ENCODE peak calls at places on chromosomes 6 and 20, in seven cellular contexts. J is MM.1S, A is neural progenitor cell, N is BE2C, V is endothelial cell of umbilical vein, W is AG04450, Q is adipocyte. H is an unnamed sample.

GRCh38 chr6:3139090-3139903 is 18.0 kb downstream of the TUBB2A start:
- DNase-seq in J (no peak), A (no peak), N (no peak), V (no peak), W (peak; percentile 71), Q (peak; percentile 55), H (peak; percentile 78)

GRCh38 chr6:26595669-26596269 is 984 bp upstream of the ABT1 start:
- DNase-seq in J (peak; percentile 89), A (peak; percentile 97), N (peak; percentile 96), V (peak; percentile 88), W (peak; percentile 71), Q (peak; percentile 97), H (peak; percentile 82)

GRCh38 chr6:35599761-35600658 is 87.3 kb upstream of the TULP1 start:
- DNase-seq in J (no peak), A (no peak), N (no peak), V (peak; percentile 25), W (no peak), Q (no peak), H (no peak)

GRCh38 chr6:136014454-136015421 is 163.2 kb downstream of the PDE7B start:
- DNase-seq in J (no peak), A (no peak), N (no peak), V (no peak), W (peak; percentile 99), Q (peak; percentile 96), H (no peak)

GRCh38 chr20:45014671-45015415 is 48.5 kb downstream of the STK4 start:
- DNase-seq in J (no peak), A (no peak), N (peak; percentile 16), V (no peak), W (no peak), Q (peak; percentile 69), H (no peak)

GRCh38 chr6:33375143-33375649 is 16.4 kb upstream of the KIFC1 start:
- DNase-seq in J (no peak), A (no peak), N (no peak), V (peak; percentile 32), W (peak; percentile 59), Q (peak; percentile 94), H (peak; percentile 57)

GRCh38 chr20:50482396-50482890 is 27.7 kb upstream of the PTPN1 start:
- DNase-seq in J (no peak), A (no peak), N (no peak), V (no peak), W (no peak), Q (no peak), H (no peak)

GRCh38 chr20:18778993-18779392 is 34.6 kb upstream of the SCP2D1 start:
- DNase-seq in J (no peak), A (peak; percentile 42), N (no peak), V (no peak), W (no peak), Q (no peak), H (no peak)

GRCh38 chr20:54995021-54995420 is 519.6 kb downstream of the DOK5 start:
- DNase-seq in J (no peak), A (peak; percentile 65), N (no peak), V (no peak), W (no peak), Q (no peak), H (no peak)

DNA sequence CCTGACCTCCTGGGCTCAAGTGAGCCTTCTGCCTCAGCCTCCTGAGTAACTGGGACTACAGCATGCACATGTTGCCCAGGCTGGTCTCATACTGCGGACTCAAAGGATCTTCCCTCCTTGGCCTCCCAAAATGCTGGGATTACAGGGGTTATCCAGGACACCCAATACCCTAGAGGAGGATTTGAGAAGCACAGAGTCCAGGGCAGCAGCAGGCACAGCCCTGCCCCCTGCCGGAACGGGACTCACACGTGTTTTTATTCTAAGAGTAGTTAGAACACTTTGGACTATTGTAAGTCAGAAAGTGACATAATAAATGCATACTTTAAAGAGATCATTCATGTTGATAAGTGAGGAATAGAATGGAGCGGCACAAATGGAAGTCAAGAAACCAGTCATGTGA is 80.2 kb downstream of the C6orf118 start:
- DNase-seq in J (no peak), A (no peak), N (no peak), V (no peak), W (no peak), Q (no peak), H (no peak)
- H3K27me3 ChIP-seq in J (no peaks in the 10 kb centered on the region), A (no peaks in the 10 kb centered on the region), N (no peaks in the 10 kb centered on the region), V (no peaks in the 10 kb centered on the region), W (no peaks in the 10 kb centered on the region), Q (no peaks in the 10 kb centered on the region), H (no peaks in the 10 kb centered on the region)

DNA sequence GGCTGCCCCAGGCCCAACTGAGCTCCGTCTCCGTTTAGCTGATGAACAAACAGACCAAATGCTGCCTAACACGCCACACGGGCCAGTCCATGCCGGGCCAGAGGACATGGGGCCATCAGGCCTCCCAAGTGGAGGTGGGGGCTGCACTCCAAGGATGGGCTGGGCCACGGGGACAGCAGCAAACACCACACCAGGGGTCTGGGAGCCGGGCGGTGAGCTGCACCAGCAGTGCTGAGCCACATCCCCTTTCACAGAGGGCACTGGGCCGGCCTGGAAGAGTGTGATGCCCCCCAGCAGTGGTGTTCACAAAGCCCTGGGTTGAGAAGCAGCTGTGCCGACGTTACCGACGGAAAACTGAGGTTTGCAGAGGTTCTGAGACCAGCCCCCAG is 2.7 kb downstream of the KCNQ2 start:
- DNase-seq in J (no peak), A (no peak), N (no peak), V (no peak), W (no peak), Q (no peak), H (no peak)
- H3K27me3 ChIP-seq in J (peaks cover 92% of the 10 kb centered on the region), A (peaks cover 18% of the 10 kb centered on the region), N (peaks cover 29% of the 10 kb centered on the region), V (peaks cover 26% of the 10 kb centered on the region), W (peaks cover 43% of the 10 kb centered on the region), Q (peaks cover 65% of the 10 kb centered on the region), H (peaks cover 54% of the 10 kb centered on the region)

GRCh38 chr20:63009044-63009961 is 2.5 kb upstream of the BHLHE23 start:
- DNase-seq in J (peak; percentile 87), A (peak; percentile 85), N (peak; percentile 83), V (peak; percentile 56), W (no peak), Q (peak; percentile 89), H (peak; percentile 9)

GRCh38 chr20:63008541-63009043 is 1.8 kb upstream of the BHLHE23 start:
- DNase-seq in J (no peak), A (no peak), N (no peak), V (no peak), W (no peak), Q (no peak), H (no peak)

GRCh38 chr20:63007472-63007721 is 633 bp upstream of the BHLHE23 start:
- DNase-seq in J (no peak), A (peak; percentile 37), N (no peak), V (no peak), W (no peak), Q (no peak), H (no peak)

GRCh38 chr20:63006611-63007471 is at the start of gene BHLHE23:
- DNase-seq in J (no peak), A (peak; percentile 88), N (no peak), V (no peak), W (no peak), Q (no peak), H (no peak)

GRCh38 chr20:63007722-63008488 is 1.1 kb upstream of the BHLHE23 start:
- DNase-seq in J (no peak), A (peak; percentile 62), N (no peak), V (no peak), W (no peak), Q (no peak), H (no peak)
- H3K27me3 ChIP-seq in J (peaks cover 56% of the 10 kb centered on the region), A (peaks cover 100% of the 10 kb centered on the region), N (peaks cover 100% of the 10 kb centered on the region), V (peaks cover 79% of the 10 kb centered on the region), W (peaks cover 87% of the 10 kb centered on the region), Q (peaks cover 66% of the 10 kb centered on the region), H (peaks cover 88% of the 10 kb centered on the region)

GRCh38 chr20:63484651-63485403 is 12.4 kb upstream of the KCNQ2 start:
- DNase-seq in J (no peak), A (no peak), N (peak; percentile 28), V (no peak), W (no peak), Q (no peak), H (no peak)

GRCh38 chr20:63484236-63484635 is 11.8 kb upstream of the KCNQ2 start:
- DNase-seq in J (no peak), A (no peak), N (peak; percentile 27), V (no peak), W (no peak), Q (no peak), H (no peak)

GRCh38 chr20:63483834-63484233 is 11.4 kb upstream of the KCNQ2 start:
- DNase-seq in J (no peak), A (peak; percentile 51), N (peak; percentile 50), V (no peak), W (no peak), Q (no peak), H (no peak)

GRCh38 chr20:63481503-63481902 is 9.0 kb upstream of the KCNQ2 start:
- DNase-seq in J (no peak), A (no peak), N (no peak), V (no peak), W (no peak), Q (no peak), H (no peak)

GRCh38 chr20:63482021-63482587 is 9.6 kb upstream of the KCNQ2 start:
- DNase-seq in J (no peak), A (no peak), N (peak; percentile 41), V (no peak), W (no peak), Q (no peak), H (no peak)
- H3K27me3 ChIP-seq in J (peaks cover 98% of the 10 kb centered on the region), A (peaks cover 31% of the 10 kb centered on the region), N (no peaks in the 10 kb centered on the region), V (peaks cover 2% of the 10 kb centered on the region), W (peaks cover 23% of the 10 kb centered on the region), Q (peaks cover 52% of the 10 kb centered on the region), H (peaks cover 15% of the 10 kb centered on the region)

DNA sequence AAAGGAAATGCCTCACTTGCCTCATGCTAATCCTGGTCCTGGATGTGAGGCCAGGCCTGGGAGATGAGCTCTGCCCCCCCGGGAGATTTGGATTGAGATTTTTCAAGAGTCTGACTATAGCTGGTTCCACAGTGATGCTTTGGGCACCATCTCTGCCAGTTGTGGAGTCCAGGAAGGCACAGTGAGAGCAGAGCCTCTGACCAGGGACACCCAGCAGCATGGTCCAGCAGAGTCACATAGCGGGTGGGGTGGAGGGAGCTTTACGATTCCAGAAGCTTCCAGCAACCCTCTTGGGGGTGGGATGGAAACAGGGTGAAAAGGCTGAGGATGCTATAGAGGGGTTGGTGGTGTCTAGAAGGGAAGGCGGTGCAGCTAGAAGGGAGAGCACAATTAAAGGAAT is 8.7 kb downstream of the SLC32A1 start:
- DNase-seq in J (no peak), A (no peak), N (no peak), V (no peak), W (no peak), Q (no peak), H (no peak)
- H3K27me3 ChIP-seq in J (peaks cover 29% of the 10 kb centered on the region), A (peaks cover 96% of the 10 kb centered on the region), N (peaks cover 90% of the 10 kb centered on the region), V (peaks cover 62% of the 10 kb centered on the region), W (peaks cover 59% of the 10 kb centered on the region), Q (peaks cover 75% of the 10 kb centered on the region), H (peaks cover 66% of the 10 kb centered on the region)

DNA sequence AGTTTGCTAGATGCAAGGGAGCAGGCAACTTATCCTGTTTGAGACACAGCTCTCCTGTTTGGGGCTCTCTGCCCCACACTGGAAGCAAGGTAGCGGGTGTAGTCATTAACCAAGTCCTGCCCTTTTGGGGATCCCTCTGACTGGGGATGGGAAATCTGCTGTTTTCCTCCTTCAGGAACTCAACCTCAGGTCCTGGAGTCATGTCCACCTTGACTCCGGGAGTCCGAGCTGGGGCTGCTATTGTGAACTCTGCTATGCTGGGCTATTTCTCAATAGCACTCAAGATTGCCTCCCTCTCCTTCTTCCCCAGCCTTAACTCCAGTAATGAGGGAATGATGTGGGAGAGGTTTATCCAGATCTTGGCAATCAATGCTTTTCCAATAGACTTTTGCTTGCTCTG is 54.1 kb upstream of the CHD6 start:
- DNase-seq in J (no peak), A (no peak), N (no peak), V (no peak), W (no peak), Q (no peak), H (no peak)
- H3K27me3 ChIP-seq in J (no peaks in the 10 kb centered on the region), A (no peaks in the 10 kb centered on the region), N (no peaks in the 10 kb centered on the region), V (no peaks in the 10 kb centered on the region), W (peaks cover 12% of the 10 kb centered on the region), Q (peaks cover 29% of the 10 kb centered on the region), H (no peaks in the 10 kb centered on the region)

H was measured in gastrocnemius medialis.